ENCODE peak calls at places on chromosomes 3 and 15, in four cellular contexts. K, J, G and F are unnamed samples.

GRCh38 chr3:116340680-116341216 is 104.5 kb downstream of the LSAMP start:
- DNase-seq in K (peak; percentile 46), J (no peak), G (peak; percentile 42), F (no peak)

GRCh38 chr3:43400162-43400561 is 113.8 kb downstream of the SNRK start:
- DNase-seq in K (no peak), J (no peak), G (peak; percentile 11), F (no peak)

GRCh38 chr15:22889146-22889818 is 50.8 kb downstream of the NIPA2 start:
- DNase-seq in K (no peak), J (no peak), G (no peak), F (no peak)

GRCh38 chr15:28191832-28192231 is 92.7 kb upstream of the OCA2 start:
- DNase-seq in K (peak; percentile 82), J (no peak), G (peak; percentile 85), F (no peak)

GRCh38 chr3:23805228-23805880 is 401 bp upstream of the UBE2E1 start:
- DNase-seq in K (no peak), J (no peak), G (no peak), F (no peak)

GRCh38 chr15:50315814-50316630 is 39.0 kb downstream of the GABPB1 start:
- DNase-seq in K (peak; percentile 66), J (no peak), G (peak; percentile 72), F (no peak)

GRCh38 chr3:170117134-170117533 is 64.4 kb downstream of the PHC3 start:
- DNase-seq in K (peak; percentile 8), J (no peak), G (peak; percentile 9), F (no peak)

GRCh38 chr3:100641471-100642032 is 32.2 kb downstream of the ADGRG7 start:
- DNase-seq in K (no peak), J (no peak), G (no peak), F (no peak)

GRCh38 chr3:56761023-56761422 is 40.7 kb downstream of the ARHGEF3 start:
- DNase-seq in K (no peak), J (no peak), G (no peak), F (no peak)

GRCh38 chr15:46502668-46503067 is 867.8 kb downstream of the SQOR start:
- DNase-seq in K (peak; percentile 9), J (no peak), G (no peak), F (no peak)

GRCh38 chr3:43161684-43162512 is 56.0 kb upstream of the POMGNT2 start:
- DNase-seq in K (peak; percentile 81), J (no peak), G (peak; percentile 76), F (no peak)

GRCh38 chr3:18351823-18352744 is 73.1 kb downstream of the SATB1 start:
- DNase-seq in K (no peak), J (no peak), G (no peak), F (no peak)

GRCh38 chr3:142385078-142385477 is 62.8 kb downstream of the XRN1 start:
- DNase-seq in K (no peak), J (no peak), G (no peak), F (no peak)

GRCh38 chr3:66609660-66610547 is 109.1 kb upstream of the LRIG1 start:
- DNase-seq in K (peak; percentile 44), J (no peak), G (peak; percentile 58), F (no peak)

GRCh38 chr15:27686376-27686775 is 412.7 kb downstream of the OCA2 start:
- DNase-seq in K (no peak), J (no peak), G (no peak), F (no peak)

GRCh38 chr3:90091557-90091956 is 984.1 kb downstream of the EPHA3 start:
- DNase-seq in K (peak; percentile 85), J (peak; percentile 39), G (peak; percentile 82), F (no peak)
- TF ChIP-seq CTCF in K (peak; percentile 48), J (peak; percentile 59), G (peak; percentile 57), F (peak; percentile 42)

DNA sequence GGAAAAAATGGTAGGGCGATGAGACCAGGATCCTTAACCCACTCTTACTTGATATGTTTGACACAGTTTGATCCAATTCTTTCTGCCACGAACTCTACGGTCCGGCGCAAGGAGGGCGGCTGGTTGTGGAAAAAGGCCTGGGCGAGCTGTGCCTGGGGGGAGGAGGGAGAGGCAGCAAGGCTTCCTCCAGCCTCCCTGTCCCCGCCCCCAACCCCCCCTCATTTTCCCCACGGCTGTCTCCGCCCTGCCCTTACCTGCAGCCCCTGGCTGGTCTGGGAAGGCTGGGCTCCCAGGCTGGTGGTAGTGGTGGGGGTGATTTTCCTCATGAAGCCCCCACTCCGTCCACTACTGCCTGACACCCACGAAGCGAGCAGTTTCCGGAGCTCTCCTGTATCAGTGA is 8.0 kb downstream of the CDAN1 start:
- DNase-seq in K (no peak), J (no peak), G (no peak), F (no peak)
- TF ChIP-seq CTCF in K (no peak), J (no peak), G (no peak), F (no peak)

GRCh38 chr3:13141991-13142412 is 68.8 kb upstream of the IQSEC1 start:
- DNase-seq in K (peak; percentile 39), J (peak; percentile 76), G (peak; percentile 54), F (peak; percentile 57)
- TF ChIP-seq CTCF in K (no peak), J (no peak), G (no peak), F (no peak)

GRCh38 chr15:90691982-90692773 is 25.0 kb upstream of the BLM start:
- DNase-seq in K (no peak), J (no peak), G (no peak), F (no peak)

GRCh38 chr15:90694987-90695386 is 22.2 kb upstream of the BLM start:
- DNase-seq in K (no peak), J (no peak), G (no peak), F (no peak)

GRCh38 chr15:90686435-90687218 is 30.5 kb upstream of the BLM start:
- DNase-seq in K (no peak), J (peak; percentile 62), G (no peak), F (peak; percentile 60)

GRCh38 chr15:90690585-90690984 is 26.6 kb upstream of the BLM start:
- DNase-seq in K (peak; percentile 39), J (no peak), G (no peak), F (no peak)

GRCh38 chr15:90691369-90691768 is 25.8 kb upstream of the BLM start:
- DNase-seq in K (no peak), J (no peak), G (no peak), F (no peak)
- TF ChIP-seq CTCF in K (peak; percentile 16), J (no peak), G (peak; percentile 8), F (no peak)

DNA sequence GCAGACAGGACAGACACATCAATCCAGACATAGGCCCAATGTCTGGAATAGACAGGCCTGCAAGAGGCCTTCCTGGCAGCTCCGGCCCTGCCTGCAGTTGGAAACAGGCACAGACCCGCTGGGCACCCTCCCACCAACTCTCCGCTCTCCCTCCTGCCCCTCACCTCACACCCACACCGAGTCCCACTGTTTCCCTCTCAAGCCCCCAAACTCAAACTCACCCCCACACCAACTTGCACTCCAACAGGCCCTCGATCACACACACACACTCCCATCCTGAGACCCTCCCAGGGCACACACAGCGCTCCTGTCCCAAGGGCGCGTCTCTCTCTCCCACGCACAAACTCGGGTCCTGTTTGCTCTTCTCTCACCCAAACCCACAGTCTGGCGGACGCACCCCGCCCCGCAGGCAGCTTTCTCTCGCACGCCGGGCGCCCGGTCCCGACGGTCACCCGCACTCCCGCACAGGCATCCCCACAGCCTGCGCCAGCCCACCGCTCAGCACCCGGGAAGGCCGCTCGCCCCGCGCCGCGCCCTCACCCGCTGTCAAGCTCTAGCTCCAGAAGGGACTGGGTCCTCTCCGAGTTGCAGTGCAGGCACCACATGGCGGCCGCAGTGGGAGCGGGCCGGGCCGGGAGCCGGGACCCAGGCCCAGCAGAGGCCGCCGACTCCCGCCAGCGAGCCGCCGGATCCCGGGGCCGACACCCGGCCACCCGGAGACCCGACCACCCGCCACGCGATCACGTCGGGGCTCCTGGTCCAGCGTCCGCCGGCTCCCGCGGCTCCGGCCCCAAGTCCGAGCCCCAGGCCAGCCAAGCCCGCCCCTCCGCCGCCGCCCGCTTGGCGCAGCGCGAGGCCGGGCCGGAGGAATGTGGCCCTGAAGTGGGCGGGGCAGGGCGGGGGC is 106.1 kb downstream of the IQSEC1 start:
- DNase-seq in K (peak; percentile 57), J (peak; percentile 43), G (peak; percentile 22), F (peak; percentile 23)
- TF ChIP-seq CTCF in K (no peak), J (no peak), G (no peak), F (no peak)

GRCh38 chr15:101642361-101642760 is 9.8 kb downstream of the TM2D3 start:
- DNase-seq in K (peak; percentile 30), J (no peak), G (peak; percentile 47), F (no peak)
- TF ChIP-seq CTCF in K (peak; percentile 5), J (peak; percentile 2), G (peak; percentile 28), F (no peak)

DNA sequence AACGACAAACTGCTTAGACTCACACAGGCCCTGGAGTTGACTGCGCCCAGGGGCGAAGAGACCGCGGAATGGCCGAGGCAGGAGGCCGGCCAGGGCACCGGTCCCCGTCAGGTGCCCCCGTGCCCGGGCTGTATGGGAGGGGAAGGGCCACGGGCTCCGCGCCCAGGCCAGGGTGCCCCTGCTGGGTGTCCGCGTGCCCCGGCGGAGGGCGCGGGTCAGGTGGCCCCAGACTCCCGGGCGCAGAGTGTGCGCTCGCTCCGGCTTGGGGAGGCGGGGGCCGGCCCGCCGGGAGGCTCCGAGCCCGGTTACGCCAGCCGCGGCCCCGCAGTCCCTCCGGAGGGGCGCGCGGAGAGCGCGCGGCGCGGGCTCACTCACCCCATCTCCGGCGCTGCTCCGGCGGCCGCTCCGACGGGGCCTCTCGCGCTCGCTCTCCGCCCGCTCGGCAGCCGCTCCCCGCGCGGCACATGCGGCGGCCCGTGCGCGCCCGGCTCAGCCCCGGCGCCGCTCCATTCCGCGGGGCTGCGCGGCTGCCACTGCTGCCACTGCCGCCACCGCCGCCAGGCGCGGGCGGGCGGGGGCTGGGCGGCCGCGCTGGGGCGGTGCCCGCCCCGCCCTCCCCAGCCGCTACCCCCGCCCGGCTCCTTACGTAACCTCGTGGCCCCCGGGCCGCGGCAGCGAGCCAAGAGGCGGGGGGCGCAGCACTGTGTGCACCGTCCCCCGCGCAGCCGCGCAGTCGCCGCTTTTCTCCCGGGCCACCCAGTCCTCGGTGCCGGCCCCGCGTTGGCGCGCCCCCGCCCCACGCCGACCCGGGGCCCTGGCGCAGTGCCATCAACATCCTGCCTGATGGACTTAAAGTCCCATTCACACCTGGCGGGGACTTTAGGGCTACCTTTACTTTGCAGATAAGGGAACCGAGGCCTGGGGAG is at the start of gene HOMER2:
- DNase-seq in K (peak; percentile 37), J (no peak), G (peak; percentile 24), F (peak; percentile 20)
- TF ChIP-seq CTCF in K (no peak), J (no peak), G (no peak), F (no peak)

DNA sequence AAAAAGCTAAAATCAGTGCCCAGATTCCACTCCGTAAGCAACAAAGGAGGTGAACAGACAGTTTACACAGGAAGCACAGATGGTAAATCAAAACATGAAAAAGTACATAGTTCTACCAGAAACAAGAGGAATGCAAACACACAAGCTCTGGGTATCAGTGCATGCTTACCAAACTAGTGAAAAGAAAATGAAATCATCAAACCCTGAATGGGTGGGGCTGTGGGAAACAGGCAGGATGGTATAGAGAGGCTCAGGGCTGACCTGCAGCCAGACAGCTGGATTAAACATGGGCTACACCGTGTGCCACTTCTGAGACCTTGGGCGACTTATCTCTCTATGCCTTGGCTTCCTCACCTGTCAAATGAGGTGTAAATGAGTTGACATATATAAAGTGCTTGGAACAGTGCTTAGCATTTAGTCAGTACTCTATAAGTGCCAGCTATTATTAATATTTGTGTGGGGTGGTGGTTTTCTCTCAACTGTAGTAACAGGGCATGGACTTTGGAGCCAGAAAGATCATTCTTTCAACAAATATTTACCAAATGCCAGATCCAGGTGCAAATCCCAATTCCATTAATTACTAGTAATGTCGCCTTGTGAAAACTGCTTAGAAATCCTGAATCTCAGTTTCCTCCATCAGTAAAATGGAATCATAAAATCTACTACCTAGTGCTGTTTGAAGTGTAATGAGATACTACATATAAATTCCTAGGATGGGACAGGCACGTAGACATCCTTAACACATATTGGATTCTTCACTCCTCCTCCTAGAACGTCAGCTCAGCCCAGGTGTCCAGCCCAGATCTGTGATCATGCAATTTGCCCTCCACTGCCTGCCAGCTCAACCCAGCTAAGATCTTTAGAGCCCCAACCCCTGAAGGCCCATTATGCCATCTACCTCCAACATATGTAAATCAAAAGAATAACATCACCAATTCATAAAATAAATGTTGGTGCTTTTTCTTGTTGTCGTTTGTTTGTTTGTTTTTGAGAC is 55.5 kb upstream of the SMAD3 start:
- DNase-seq in K (no peak), J (no peak), G (no peak), F (no peak)
- TF ChIP-seq CTCF in K (no peak), J (no peak), G (no peak), F (no peak)

GRCh38 chr3:151379083-151379734 is 5.3 kb downstream of the P2RY12 start:
- DNase-seq in K (peak; percentile 33), J (peak; percentile 24), G (peak; percentile 56), F (peak; percentile 32)
- TF ChIP-seq CTCF in K (peak; percentile 60), J (peak; percentile 56), G (peak; percentile 84), F (no peak)